ENCODE peak calls at places on chromosomes 13 and 19, in eight cellular contexts. One of them, this sample, is unnamed.
A peak's percentile ranks its signal among the peaks of the same experiment; 100 is the strongest.

GRCh38 chr13:31538067-31539042 is 201.0 kb upstream of the RXFP2 start:
- DNase-seq in NCI-H1092: no peak
- DNase-seq in A172: peak; percentile 35
- DNase-seq in caudate nucleus: no peak
- DNase-seq in activated CD4-positive, alpha-beta T cell treated with anti-CD3 and anti-CD28 coated beads, Interleukin-2, amount 50 U/mL, for 1 hour: no peak
- DNase-seq in endothelial cell: peak; percentile 20
- DNase-seq in CD4-positive, alpha-beta T cell: no peak
- DNase-seq in CD4-positive, alpha-beta memory T cell: no peak
- DNase-seq in this sample: peak; percentile 10

GRCh38 chr13:32911506-32911905 is 104.7 kb upstream of the KL start:
- DNase-seq in NCI-H1092: peak; percentile 46
- DNase-seq in A172: peak; percentile 45
- DNase-seq in caudate nucleus: no peak
- DNase-seq in activated CD4-positive, alpha-beta T cell treated with anti-CD3 and anti-CD28 coated beads, Interleukin-2, amount 50 U/mL, for 1 hour: no peak
- DNase-seq in endothelial cell: peak; percentile 36
- DNase-seq in CD4-positive, alpha-beta T cell: no peak
- DNase-seq in CD4-positive, alpha-beta memory T cell: no peak
- DNase-seq in this sample: peak; percentile 53

GRCh38 chr13:109818136-109818535 is 31.8 kb upstream of the IRS2 start:
- DNase-seq in NCI-H1092: no peak
- DNase-seq in A172: no peak
- DNase-seq in caudate nucleus: no peak
- DNase-seq in activated CD4-positive, alpha-beta T cell treated with anti-CD3 and anti-CD28 coated beads, Interleukin-2, amount 50 U/mL, for 1 hour: no peak
- DNase-seq in endothelial cell: no peak
- DNase-seq in CD4-positive, alpha-beta T cell: no peak
- DNase-seq in CD4-positive, alpha-beta memory T cell: no peak
- DNase-seq in this sample: no peak

GRCh38 chr13:111399334-111399733 is 78.9 kb downstream of the TEX29 start:
- DNase-seq in NCI-H1092: no peak
- DNase-seq in A172: no peak
- DNase-seq in caudate nucleus: no peak
- DNase-seq in activated CD4-positive, alpha-beta T cell treated with anti-CD3 and anti-CD28 coated beads, Interleukin-2, amount 50 U/mL, for 1 hour: no peak
- DNase-seq in endothelial cell: no peak
- DNase-seq in CD4-positive, alpha-beta T cell: no peak
- DNase-seq in CD4-positive, alpha-beta memory T cell: no peak
- DNase-seq in this sample: no peak

GRCh38 chr19:49114630-49115363 is 627 bp downstream of the LIN7B start:
- DNase-seq in NCI-H1092: peak; percentile 34
- DNase-seq in A172: no peak
- DNase-seq in caudate nucleus: peak; percentile 80
- DNase-seq in activated CD4-positive, alpha-beta T cell treated with anti-CD3 and anti-CD28 coated beads, Interleukin-2, amount 50 U/mL, for 1 hour: peak; percentile 45
- DNase-seq in endothelial cell: peak; percentile 56
- DNase-seq in CD4-positive, alpha-beta T cell: peak; percentile 54
- DNase-seq in CD4-positive, alpha-beta memory T cell: peak; percentile 58
- DNase-seq in this sample: peak; percentile 53

GRCh38 chr19:35843676-35844481 is 8.4 kb downstream of the NPHS1 start:
- DNase-seq in NCI-H1092: no peak
- DNase-seq in A172: no peak
- DNase-seq in caudate nucleus: no peak
- DNase-seq in activated CD4-positive, alpha-beta T cell treated with anti-CD3 and anti-CD28 coated beads, Interleukin-2, amount 50 U/mL, for 1 hour: no peak
- DNase-seq in endothelial cell: no peak
- DNase-seq in CD4-positive, alpha-beta T cell: no peak
- DNase-seq in CD4-positive, alpha-beta memory T cell: no peak
- DNase-seq in this sample: peak; percentile 83

GRCh38 chr13:48506092-48506701 is 26.7 kb downstream of the RCBTB2 start:
- DNase-seq in NCI-H1092: peak; percentile 64
- DNase-seq in A172: no peak
- DNase-seq in caudate nucleus: no peak
- DNase-seq in activated CD4-positive, alpha-beta T cell treated with anti-CD3 and anti-CD28 coated beads, Interleukin-2, amount 50 U/mL, for 1 hour: no peak
- DNase-seq in endothelial cell: no peak
- DNase-seq in CD4-positive, alpha-beta T cell: no peak
- DNase-seq in CD4-positive, alpha-beta memory T cell: no peak
- DNase-seq in this sample: no peak

GRCh38 chr13:24985102-24985501 is 110.8 kb upstream of the PABPC3 start:
- DNase-seq in NCI-H1092: no peak
- DNase-seq in A172: no peak
- DNase-seq in caudate nucleus: no peak
- DNase-seq in activated CD4-positive, alpha-beta T cell treated with anti-CD3 and anti-CD28 coated beads, Interleukin-2, amount 50 U/mL, for 1 hour: no peak
- DNase-seq in endothelial cell: no peak
- DNase-seq in CD4-positive, alpha-beta T cell: no peak
- DNase-seq in CD4-positive, alpha-beta memory T cell: no peak
- DNase-seq in this sample: peak; percentile 20

GRCh38 chr19:49475191-49475932 is 1.3 kb downstream of the FLT3LG start:
- DNase-seq in NCI-H1092: no peak
- DNase-seq in A172: no peak
- DNase-seq in caudate nucleus: no peak
- DNase-seq in activated CD4-positive, alpha-beta T cell treated with anti-CD3 and anti-CD28 coated beads, Interleukin-2, amount 50 U/mL, for 1 hour: no peak
- DNase-seq in endothelial cell: no peak
- DNase-seq in CD4-positive, alpha-beta T cell: no peak
- DNase-seq in CD4-positive, alpha-beta memory T cell: no peak
- DNase-seq in this sample: no peak

This sample was measured in Daoy.